ENCODE peak calls at places on chromosomes 3 and 15, in five cellular contexts. V is upper lobe of left lung, Q is A549, I is SK-N-SH, N is tibial nerve. T is an unnamed sample.

GRCh38 chr3:107999215-107999775 is 91.5 kb downstream of the CD47 start:
- DNase-seq in V (no peak), Q (peak; percentile 26), I (no peak), N (no peak), T (no peak)

GRCh38 chr3:84077479-84077878 is 881.3 kb upstream of the CADM2 start:
- DNase-seq in V (no peak), Q (no peak), I (peak; percentile 1), N (no peak), T (no peak)

GRCh38 chr3:145448436-145448835 is 712.5 kb downstream of the PLOD2 start:
- DNase-seq in V (no peak), Q (no peak), I (no peak), N (no peak), T (no peak)

GRCh38 chr3:16896820-16897219 is 12.1 kb downstream of the PLCL2 start:
- DNase-seq in V (no peak), Q (no peak), I (no peak), N (no peak), T (no peak)

GRCh38 chr3:70000563-70001081 is 1.1 kb downstream of the SAMMSON start:
- DNase-seq in V (no peak), Q (peak; percentile 19), I (no peak), N (no peak), T (no peak)

GRCh38 chr3:98012974-98013373 is 22.1 kb downstream of the GABRR3 start:
- DNase-seq in V (no peak), Q (peak; percentile 53), I (no peak), N (no peak), T (no peak)

GRCh38 chr15:39444729-39445470 is 136.0 kb upstream of the THBS1 start:
- DNase-seq in V (no peak), Q (no peak), I (no peak), N (no peak), T (peak; percentile 75)

GRCh38 chr3:45647148-45647619 is 42.0 kb upstream of the SACM1L start:
- DNase-seq in V (no peak), Q (peak; percentile 91), I (no peak), N (no peak), T (no peak)

GRCh38 chr3:190811775-190812480 is 50.6 kb downstream of the GMNC start:
- DNase-seq in V (no peak), Q (peak; percentile 61), I (peak; percentile 27), N (no peak), T (no peak)

GRCh38 chr3:152199069-152199838 is 69.5 kb upstream of the MBNL1 start:
- DNase-seq in V (no peak), Q (no peak), I (no peak), N (no peak), T (no peak)

GRCh38 chr3:163773136-163773535 is 1305.2 kb downstream of the SI start:
- DNase-seq in V (no peak), Q (no peak), I (no peak), N (no peak), T (no peak)

GRCh38 chr3:8713901-8714759 is 19.5 kb upstream of the CAV3 start:
- DNase-seq in V (no peak), Q (peak; percentile 17), I (no peak), N (no peak), T (no peak)

GRCh38 chr3:53813876-53814275 is 32.3 kb downstream of the CHDH start:
- DNase-seq in V (no peak), Q (no peak), I (no peak), N (no peak), T (peak; percentile 22)

GRCh38 chr15:69403611-69404010 is 10.5 kb upstream of the KIF23 start:
- DNase-seq in V (no peak), Q (no peak), I (no peak), N (no peak), T (no peak)

GRCh38 chr15:43441316-43441715 is 51.6 kb downstream of the TP53BP1 start:
- DNase-seq in V (no peak), Q (peak; percentile 37), I (peak; percentile 22), N (no peak), T (no peak)

GRCh38 chr3:31377045-31377642 is 155.6 kb upstream of the STT3B start:
- DNase-seq in V (no peak), Q (peak; percentile 77), I (no peak), N (no peak), T (no peak)

GRCh38 chr3:149726716-149727407 is 25.4 kb downstream of the COMMD2 start:
- DNase-seq in V (no peak), Q (no peak), I (no peak), N (no peak), T (no peak)

GRCh38 chr3:28240440-28240839 is 979 bp upstream of the CMC1 start:
- DNase-seq in V (no peak), Q (no peak), I (no peak), N (no peak), T (no peak)

GRCh38 chr3:99686955-99687612 is 48.7 kb downstream of the COL8A1 start:
- DNase-seq in V (no peak), Q (peak; percentile 53), I (peak; percentile 32), N (peak; percentile 54), T (peak; percentile 72)

GRCh38 chr3:93936549-93936948 is 37.1 kb downstream of the PROS1 start:
- DNase-seq in V (no peak), Q (no peak), I (no peak), N (no peak), T (no peak)

GRCh38 chr15:86650084-86650483 is 570.4 kb downstream of the AGBL1 start:
- DNase-seq in V (no peak), Q (peak; percentile 40), I (no peak), N (no peak), T (no peak)

GRCh38 chr15:77416954-77417353 is 3.0 kb downstream of the PEAK1 start:
- DNase-seq in V (no peak), Q (no peak), I (no peak), N (no peak), T (no peak)

GRCh38 chr3:137866933-137867332 is 102.8 kb downstream of the SOX14 start:
- DNase-seq in V (no peak), Q (no peak), I (no peak), N (no peak), T (no peak)

GRCh38 chr3:167750273-167750971 is 14.9 kb downstream of the SERPINI1 start:
- DNase-seq in V (no peak), Q (no peak), I (no peak), N (no peak), T (no peak)

GRCh38 chr3:158107508-158108095 is 1.4 kb upstream of the SHOX2 start:
- DNase-seq in V (no peak), Q (peak; percentile 14), I (no peak), N (no peak), T (no peak)

GRCh38 chr3:60742606-60743145 is 508.6 kb downstream of the FHIT start:
- DNase-seq in V (no peak), Q (peak; percentile 9), I (no peak), N (no peak), T (no peak)

GRCh38 chr3:52521881-52522650 is 11.6 kb downstream of the NT5DC2 start:
- DNase-seq in V (peak; percentile 77), Q (no peak), I (no peak), N (no peak), T (peak; percentile 46)

GRCh38 chr3:98730338-98730737 is 32.8 kb upstream of the ST3GAL6 start:
- DNase-seq in V (no peak), Q (no peak), I (no peak), N (no peak), T (no peak)

GRCh38 chr3:14253022-14253761 is 74.6 kb downstream of the LSM3 start:
- DNase-seq in V (no peak), Q (no peak), I (no peak), N (no peak), T (no peak)

GRCh38 chr3:57778499-57778898 is 22.4 kb downstream of the SLMAP start:
- DNase-seq in V (no peak), Q (no peak), I (no peak), N (no peak), T (no peak)

GRCh38 chr3:54783611-54784010 is 144.2 kb downstream of the LRTM1 start:
- DNase-seq in V (no peak), Q (no peak), I (no peak), N (no peak), T (no peak)

GRCh38 chr3:151155409-151156128 is 47.4 kb downstream of the GPR171 start:
- DNase-seq in V (no peak), Q (no peak), I (no peak), N (no peak), T (no peak)

GRCh38 chr3:156648086-156648485 is 26.3 kb upstream of the TIPARP start:
- DNase-seq in V (no peak), Q (no peak), I (no peak), N (no peak), T (no peak)

GRCh38 chr3:156646958-156647357 is 27.4 kb upstream of the TIPARP start:
- DNase-seq in V (no peak), Q (no peak), I (no peak), N (no peak), T (no peak)

GRCh38 chr3:156643729-156644389 is 30.5 kb upstream of the TIPARP start:
- DNase-seq in V (no peak), Q (no peak), I (no peak), N (no peak), T (no peak)

GRCh38 chr3:156642750-156643728 is 31.4 kb upstream of the TIPARP start:
- DNase-seq in V (no peak), Q (no peak), I (peak; percentile 12), N (no peak), T (no peak)

DNA sequence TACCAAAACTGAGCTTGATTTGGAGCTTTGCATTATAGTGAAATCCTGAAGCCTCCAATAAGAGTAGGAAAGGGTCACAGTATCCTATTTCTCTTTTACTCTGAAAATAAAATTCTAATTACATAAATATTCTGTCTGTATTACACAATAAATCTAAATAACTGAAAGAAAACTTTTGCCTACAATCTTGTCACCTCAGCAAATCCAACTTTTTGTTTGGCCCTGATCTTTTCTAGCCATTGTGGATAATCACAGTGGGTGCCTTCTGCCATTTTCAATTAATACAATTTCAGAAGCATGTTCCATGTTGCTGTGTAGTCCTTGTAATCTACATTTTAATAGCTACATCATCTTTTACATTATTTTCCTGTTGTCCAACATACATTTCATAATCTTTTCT is 29.4 kb upstream of the TIPARP start:
- DNase-seq in V (no peak), Q (no peak), I (no peak), N (no peak), T (no peak)
- H3K27ac ChIP-seq in V (no peak overlapping the region), Q (no peak overlapping the region), I (no peak overlapping the region), N (no peak overlapping the region), T (no peak overlapping the region)

GRCh38 chr3:139388077-139388476 is 1.4 kb downstream of the COPB2 start:
- DNase-seq in V (no peak), Q (no peak), I (no peak), N (no peak), T (no peak)

GRCh38 chr3:139394116-139394515 is 4.7 kb upstream of the COPB2 start:
- DNase-seq in V (no peak), Q (no peak), I (no peak), N (no peak), T (no peak)

GRCh38 chr3:139388961-139389551 is 391 bp downstream of the COPB2 start:
- DNase-seq in V (no peak), Q (no peak), I (peak; percentile 11), N (no peak), T (no peak)

GRCh38 chr3:139389552-139390368 is at the start of gene COPB2:
- DNase-seq in V (peak; percentile 98), Q (peak; percentile 97), I (peak; percentile 94), N (peak; percentile 99), T (peak; percentile 100)
- TF ChIP-seq EP300 in V (no peak), Q (no peak), I (no peak), N (peak; percentile 97), T (no peak)

GRCh38 chr3:4825572-4826236 is 153.5 kb upstream of the BHLHE40 start:
- DNase-seq in V (no peak), Q (peak; percentile 87), I (no peak), N (no peak), T (no peak)
- H3K27ac ChIP-seq in V (peak overlapping the region; percentile 77), Q (peak overlapping the region; percentile 82), I (peak overlapping the region; percentile 62), N (peak overlapping the region; percentile 83), T (peak overlapping the region; percentile 70)

GRCh38 chr3:156826144-156826895 is at the start of gene LEKR1:
- DNase-seq in V (peak; percentile 98), Q (peak; percentile 96), I (peak; percentile 95), N (peak; percentile 62), T (peak; percentile 92)
- TF ChIP-seq EP300 in V (no peak), Q (no peak), I (no peak), N (peak; percentile 5), T (peak; percentile 70)